ENCODE peak calls at places on chromosomes 12 and 14, in seven cellular contexts. One of them, this sample, is unnamed.

GRCh38 chr14:56027916-56028637 is 90.1 kb upstream of the PELI2 start:
- DNase-seq in OCI-LY7: no peak
- DNase-seq in DMS 273 treated with DMSO at 0.1 percent for 48 hours: no peak
- DNase-seq in activated CD4-positive, alpha-beta T cell treated with anti-CD3 and anti-CD28 coated beads, Interleukin-2, amount 50 U/mL, for 4 hours: no peak
- DNase-seq in ELR: no peak
- DNase-seq in CD4-positive, CD25-positive, alpha-beta regulatory T cell: no peak
- DNase-seq in substantia nigra: no peak
- DNase-seq in this sample: no peak

GRCh38 chr14:23172096-23172495 is 11.4 kb downstream of the SLC7A8 start:
- DNase-seq in OCI-LY7: no peak
- DNase-seq in DMS 273 treated with DMSO at 0.1 percent for 48 hours: no peak
- DNase-seq in activated CD4-positive, alpha-beta T cell treated with anti-CD3 and anti-CD28 coated beads, Interleukin-2, amount 50 U/mL, for 4 hours: no peak
- DNase-seq in ELR: no peak
- DNase-seq in CD4-positive, CD25-positive, alpha-beta regulatory T cell: no peak
- DNase-seq in substantia nigra: no peak
- DNase-seq in this sample: no peak

GRCh38 chr12:26238341-26239126 is 43.2 kb downstream of the SSPN start:
- DNase-seq in OCI-LY7: no peak
- DNase-seq in DMS 273 treated with DMSO at 0.1 percent for 48 hours: no peak
- DNase-seq in activated CD4-positive, alpha-beta T cell treated with anti-CD3 and anti-CD28 coated beads, Interleukin-2, amount 50 U/mL, for 4 hours: no peak
- DNase-seq in ELR: no peak
- DNase-seq in CD4-positive, CD25-positive, alpha-beta regulatory T cell: no peak
- DNase-seq in substantia nigra: no peak
- DNase-seq in this sample: no peak

GRCh38 chr12:68319988-68320623 is 12.1 kb downstream of the MDM1 start:
- DNase-seq in OCI-LY7: no peak
- DNase-seq in DMS 273 treated with DMSO at 0.1 percent for 48 hours: no peak
- DNase-seq in activated CD4-positive, alpha-beta T cell treated with anti-CD3 and anti-CD28 coated beads, Interleukin-2, amount 50 U/mL, for 4 hours: no peak
- DNase-seq in ELR: peak
- DNase-seq in CD4-positive, CD25-positive, alpha-beta regulatory T cell: no peak
- DNase-seq in substantia nigra: no peak
- DNase-seq in this sample: no peak

GRCh38 chr12:2191534-2192153 is 138.9 kb downstream of the CACNA1C start:
- DNase-seq in OCI-LY7: no peak
- DNase-seq in DMS 273 treated with DMSO at 0.1 percent for 48 hours: no peak
- DNase-seq in activated CD4-positive, alpha-beta T cell treated with anti-CD3 and anti-CD28 coated beads, Interleukin-2, amount 50 U/mL, for 4 hours: no peak
- DNase-seq in ELR: no peak
- DNase-seq in CD4-positive, CD25-positive, alpha-beta regulatory T cell: no peak
- DNase-seq in substantia nigra: no peak
- DNase-seq in this sample: no peak

GRCh38 chr12:16608346-16608745 is 2.4 kb upstream of the LMO3 start:
- DNase-seq in OCI-LY7: no peak
- DNase-seq in DMS 273 treated with DMSO at 0.1 percent for 48 hours: no peak
- DNase-seq in activated CD4-positive, alpha-beta T cell treated with anti-CD3 and anti-CD28 coated beads, Interleukin-2, amount 50 U/mL, for 4 hours: no peak
- DNase-seq in ELR: no peak
- DNase-seq in CD4-positive, CD25-positive, alpha-beta regulatory T cell: no peak
- DNase-seq in substantia nigra: no peak
- DNase-seq in this sample: no peak

GRCh38 chr12:110312581-110313360 is 31.7 kb downstream of the ATP2A2 start:
- DNase-seq in OCI-LY7: no peak
- DNase-seq in DMS 273 treated with DMSO at 0.1 percent for 48 hours: no peak
- DNase-seq in activated CD4-positive, alpha-beta T cell treated with anti-CD3 and anti-CD28 coated beads, Interleukin-2, amount 50 U/mL, for 4 hours: no peak
- DNase-seq in ELR: peak
- DNase-seq in CD4-positive, CD25-positive, alpha-beta regulatory T cell: no peak
- DNase-seq in substantia nigra: no peak
- DNase-seq in this sample: no peak

GRCh38 chr12:122669397-122670070 is 33.6 kb downstream of the HCAR2 start:
- DNase-seq in OCI-LY7: no peak
- DNase-seq in DMS 273 treated with DMSO at 0.1 percent for 48 hours: no peak
- DNase-seq in activated CD4-positive, alpha-beta T cell treated with anti-CD3 and anti-CD28 coated beads, Interleukin-2, amount 50 U/mL, for 4 hours: no peak
- DNase-seq in ELR: peak
- DNase-seq in CD4-positive, CD25-positive, alpha-beta regulatory T cell: no peak
- DNase-seq in substantia nigra: no peak
- DNase-seq in this sample: no peak

GRCh38 chr12:52280796-52281560 is 6.5 kb downstream of the KRT86 start:
- DNase-seq in OCI-LY7: no peak
- DNase-seq in DMS 273 treated with DMSO at 0.1 percent for 48 hours: no peak
- DNase-seq in activated CD4-positive, alpha-beta T cell treated with anti-CD3 and anti-CD28 coated beads, Interleukin-2, amount 50 U/mL, for 4 hours: no peak
- DNase-seq in ELR: peak
- DNase-seq in CD4-positive, CD25-positive, alpha-beta regulatory T cell: no peak
- DNase-seq in substantia nigra: no peak
- DNase-seq in this sample: no peak

GRCh38 chr14:105600939-105601359 is 74.6 kb downstream of the TMEM121 start:
- DNase-seq in OCI-LY7: no peak
- DNase-seq in DMS 273 treated with DMSO at 0.1 percent for 48 hours: no peak
- DNase-seq in activated CD4-positive, alpha-beta T cell treated with anti-CD3 and anti-CD28 coated beads, Interleukin-2, amount 50 U/mL, for 4 hours: no peak
- DNase-seq in ELR: no peak
- DNase-seq in CD4-positive, CD25-positive, alpha-beta regulatory T cell: no peak
- DNase-seq in substantia nigra: no peak
- DNase-seq in this sample: no peak

GRCh38 chr14:73295198-73295796 is 58.0 kb downstream of the PAPLN start:
- DNase-seq in OCI-LY7: peak
- DNase-seq in DMS 273 treated with DMSO at 0.1 percent for 48 hours: no peak
- DNase-seq in activated CD4-positive, alpha-beta T cell treated with anti-CD3 and anti-CD28 coated beads, Interleukin-2, amount 50 U/mL, for 4 hours: no peak
- DNase-seq in ELR: peak
- DNase-seq in CD4-positive, CD25-positive, alpha-beta regulatory T cell: peak
- DNase-seq in substantia nigra: no peak
- DNase-seq in this sample: no peak

GRCh38 chr14:69997849-69998248 is 118.6 kb downstream of the SMOC1 start:
- DNase-seq in OCI-LY7: no peak
- DNase-seq in DMS 273 treated with DMSO at 0.1 percent for 48 hours: no peak
- DNase-seq in activated CD4-positive, alpha-beta T cell treated with anti-CD3 and anti-CD28 coated beads, Interleukin-2, amount 50 U/mL, for 4 hours: no peak
- DNase-seq in ELR: peak
- DNase-seq in CD4-positive, CD25-positive, alpha-beta regulatory T cell: no peak
- DNase-seq in substantia nigra: no peak
- DNase-seq in this sample: no peak

GRCh38 chr14:105974902-105975301 is 448.5 kb downstream of the TMEM121 start:
- DNase-seq in OCI-LY7: no peak
- DNase-seq in DMS 273 treated with DMSO at 0.1 percent for 48 hours: peak
- DNase-seq in activated CD4-positive, alpha-beta T cell treated with anti-CD3 and anti-CD28 coated beads, Interleukin-2, amount 50 U/mL, for 4 hours: peak
- DNase-seq in ELR: peak
- DNase-seq in CD4-positive, CD25-positive, alpha-beta regulatory T cell: peak
- DNase-seq in substantia nigra: no peak
- DNase-seq in this sample: no peak

GRCh38 chr12:51334774-51335173 is 10.8 kb upstream of the BIN2 start:
- DNase-seq in OCI-LY7: no peak
- DNase-seq in DMS 273 treated with DMSO at 0.1 percent for 48 hours: no peak
- DNase-seq in activated CD4-positive, alpha-beta T cell treated with anti-CD3 and anti-CD28 coated beads, Interleukin-2, amount 50 U/mL, for 4 hours: no peak
- DNase-seq in ELR: peak
- DNase-seq in CD4-positive, CD25-positive, alpha-beta regulatory T cell: no peak
- DNase-seq in substantia nigra: no peak
- DNase-seq in this sample: no peak

GRCh38 chr14:76918176-76918750 is 92.1 kb downstream of the LRRC74A start:
- DNase-seq in OCI-LY7: no peak
- DNase-seq in DMS 273 treated with DMSO at 0.1 percent for 48 hours: peak
- DNase-seq in activated CD4-positive, alpha-beta T cell treated with anti-CD3 and anti-CD28 coated beads, Interleukin-2, amount 50 U/mL, for 4 hours: no peak
- DNase-seq in ELR: no peak
- DNase-seq in CD4-positive, CD25-positive, alpha-beta regulatory T cell: no peak
- DNase-seq in substantia nigra: no peak
- DNase-seq in this sample: no peak

GRCh38 chr14:88590173-88590572 is 27.3 kb downstream of the ZC3H14 start:
- DNase-seq in OCI-LY7: no peak
- DNase-seq in DMS 273 treated with DMSO at 0.1 percent for 48 hours: no peak
- DNase-seq in activated CD4-positive, alpha-beta T cell treated with anti-CD3 and anti-CD28 coated beads, Interleukin-2, amount 50 U/mL, for 4 hours: no peak
- DNase-seq in ELR: peak
- DNase-seq in CD4-positive, CD25-positive, alpha-beta regulatory T cell: no peak
- DNase-seq in substantia nigra: no peak
- DNase-seq in this sample: no peak

GRCh38 chr14:89445252-89445973 is 28.4 kb upstream of the FOXN3 start:
- DNase-seq in OCI-LY7: peak
- DNase-seq in DMS 273 treated with DMSO at 0.1 percent for 48 hours: no peak
- DNase-seq in activated CD4-positive, alpha-beta T cell treated with anti-CD3 and anti-CD28 coated beads, Interleukin-2, amount 50 U/mL, for 4 hours: peak
- DNase-seq in ELR: peak
- DNase-seq in CD4-positive, CD25-positive, alpha-beta regulatory T cell: no peak
- DNase-seq in substantia nigra: no peak
- DNase-seq in this sample: no peak

GRCh38 chr12:48881652-48882324 is 16.1 kb upstream of the RND1 start:
- DNase-seq in OCI-LY7: no peak
- DNase-seq in DMS 273 treated with DMSO at 0.1 percent for 48 hours: no peak
- DNase-seq in activated CD4-positive, alpha-beta T cell treated with anti-CD3 and anti-CD28 coated beads, Interleukin-2, amount 50 U/mL, for 4 hours: no peak
- DNase-seq in ELR: no peak
- DNase-seq in CD4-positive, CD25-positive, alpha-beta regulatory T cell: no peak
- DNase-seq in substantia nigra: no peak
- DNase-seq in this sample: no peak

GRCh38 chr12:9667403-9667802 is 2.1 kb upstream of the CLEC2D start:
- DNase-seq in OCI-LY7: peak
- DNase-seq in DMS 273 treated with DMSO at 0.1 percent for 48 hours: no peak
- DNase-seq in activated CD4-positive, alpha-beta T cell treated with anti-CD3 and anti-CD28 coated beads, Interleukin-2, amount 50 U/mL, for 4 hours: no peak
- DNase-seq in ELR: no peak
- DNase-seq in CD4-positive, CD25-positive, alpha-beta regulatory T cell: no peak
- DNase-seq in substantia nigra: no peak
- DNase-seq in this sample: no peak

GRCh38 chr14:72619071-72619710 is 274.7 kb downstream of the DPF3 start:
- DNase-seq in OCI-LY7: no peak
- DNase-seq in DMS 273 treated with DMSO at 0.1 percent for 48 hours: no peak
- DNase-seq in activated CD4-positive, alpha-beta T cell treated with anti-CD3 and anti-CD28 coated beads, Interleukin-2, amount 50 U/mL, for 4 hours: no peak
- DNase-seq in ELR: peak
- DNase-seq in CD4-positive, CD25-positive, alpha-beta regulatory T cell: no peak
- DNase-seq in substantia nigra: no peak
- DNase-seq in this sample: peak

GRCh38 chr12:110010853-110011835 is 11.9 kb downstream of the ANKRD13A start:
- DNase-seq in OCI-LY7: peak
- DNase-seq in DMS 273 treated with DMSO at 0.1 percent for 48 hours: no peak
- DNase-seq in activated CD4-positive, alpha-beta T cell treated with anti-CD3 and anti-CD28 coated beads, Interleukin-2, amount 50 U/mL, for 4 hours: no peak
- DNase-seq in ELR: no peak
- DNase-seq in CD4-positive, CD25-positive, alpha-beta regulatory T cell: no peak
- DNase-seq in substantia nigra: no peak
- DNase-seq in this sample: no peak

GRCh38 chr14:93348292-93348691 is 1.3 kb downstream of the COX8C start:
- DNase-seq in OCI-LY7: no peak
- DNase-seq in DMS 273 treated with DMSO at 0.1 percent for 48 hours: no peak
- DNase-seq in activated CD4-positive, alpha-beta T cell treated with anti-CD3 and anti-CD28 coated beads, Interleukin-2, amount 50 U/mL, for 4 hours: no peak
- DNase-seq in ELR: no peak
- DNase-seq in CD4-positive, CD25-positive, alpha-beta regulatory T cell: no peak
- DNase-seq in substantia nigra: no peak
- DNase-seq in this sample: no peak

GRCh38 chr12:52971701-52972329 is 22.9 kb downstream of the KRT18 start:
- DNase-seq in OCI-LY7: no peak
- DNase-seq in DMS 273 treated with DMSO at 0.1 percent for 48 hours: no peak
- DNase-seq in activated CD4-positive, alpha-beta T cell treated with anti-CD3 and anti-CD28 coated beads, Interleukin-2, amount 50 U/mL, for 4 hours: no peak
- DNase-seq in ELR: peak
- DNase-seq in CD4-positive, CD25-positive, alpha-beta regulatory T cell: no peak
- DNase-seq in substantia nigra: no peak
- DNase-seq in this sample: no peak

GRCh38 chr12:18919826-18920511 is 182.1 kb downstream of the CAPZA3 start:
- DNase-seq in OCI-LY7: no peak
- DNase-seq in DMS 273 treated with DMSO at 0.1 percent for 48 hours: no peak
- DNase-seq in activated CD4-positive, alpha-beta T cell treated with anti-CD3 and anti-CD28 coated beads, Interleukin-2, amount 50 U/mL, for 4 hours: no peak
- DNase-seq in ELR: no peak
- DNase-seq in CD4-positive, CD25-positive, alpha-beta regulatory T cell: no peak
- DNase-seq in substantia nigra: no peak
- DNase-seq in this sample: no peak

GRCh38 chr14:64581363-64581762 is 31.6 kb downstream of the PPP1R36 start:
- DNase-seq in OCI-LY7: no peak
- DNase-seq in DMS 273 treated with DMSO at 0.1 percent for 48 hours: no peak
- DNase-seq in activated CD4-positive, alpha-beta T cell treated with anti-CD3 and anti-CD28 coated beads, Interleukin-2, amount 50 U/mL, for 4 hours: no peak
- DNase-seq in ELR: no peak
- DNase-seq in CD4-positive, CD25-positive, alpha-beta regulatory T cell: no peak
- DNase-seq in substantia nigra: no peak
- DNase-seq in this sample: no peak

GRCh38 chr12:96014932-96015599 is 18.9 kb upstream of the HAL start:
- DNase-seq in OCI-LY7: no peak
- DNase-seq in DMS 273 treated with DMSO at 0.1 percent for 48 hours: no peak
- DNase-seq in activated CD4-positive, alpha-beta T cell treated with anti-CD3 and anti-CD28 coated beads, Interleukin-2, amount 50 U/mL, for 4 hours: no peak
- DNase-seq in ELR: no peak
- DNase-seq in CD4-positive, CD25-positive, alpha-beta regulatory T cell: no peak
- DNase-seq in substantia nigra: no peak
- DNase-seq in this sample: no peak

GRCh38 chr12:29743801-29744200 is 39.9 kb downstream of the TMTC1 start:
- DNase-seq in OCI-LY7: no peak
- DNase-seq in DMS 273 treated with DMSO at 0.1 percent for 48 hours: peak
- DNase-seq in activated CD4-positive, alpha-beta T cell treated with anti-CD3 and anti-CD28 coated beads, Interleukin-2, amount 50 U/mL, for 4 hours: no peak
- DNase-seq in ELR: no peak
- DNase-seq in CD4-positive, CD25-positive, alpha-beta regulatory T cell: no peak
- DNase-seq in substantia nigra: no peak
- DNase-seq in this sample: no peak

GRCh38 chr14:100440207-100440631 is 117.1 kb downstream of the SLC25A47 start:
- DNase-seq in OCI-LY7: peak
- DNase-seq in DMS 273 treated with DMSO at 0.1 percent for 48 hours: peak
- DNase-seq in activated CD4-positive, alpha-beta T cell treated with anti-CD3 and anti-CD28 coated beads, Interleukin-2, amount 50 U/mL, for 4 hours: no peak
- DNase-seq in ELR: peak
- DNase-seq in CD4-positive, CD25-positive, alpha-beta regulatory T cell: peak
- DNase-seq in substantia nigra: peak
- DNase-seq in this sample: peak

GRCh38 chr14:35398095-35398584 is 6.4 kb downstream of the NFKBIA start:
- DNase-seq in OCI-LY7: peak
- DNase-seq in DMS 273 treated with DMSO at 0.1 percent for 48 hours: no peak
- DNase-seq in activated CD4-positive, alpha-beta T cell treated with anti-CD3 and anti-CD28 coated beads, Interleukin-2, amount 50 U/mL, for 4 hours: no peak
- DNase-seq in ELR: peak
- DNase-seq in CD4-positive, CD25-positive, alpha-beta regulatory T cell: no peak
- DNase-seq in substantia nigra: no peak
- DNase-seq in this sample: no peak

GRCh38 chr14:45048385-45048784 is 35.5 kb upstream of the PRPF39 start:
- DNase-seq in OCI-LY7: no peak
- DNase-seq in DMS 273 treated with DMSO at 0.1 percent for 48 hours: no peak
- DNase-seq in activated CD4-positive, alpha-beta T cell treated with anti-CD3 and anti-CD28 coated beads, Interleukin-2, amount 50 U/mL, for 4 hours: no peak
- DNase-seq in ELR: no peak
- DNase-seq in CD4-positive, CD25-positive, alpha-beta regulatory T cell: no peak
- DNase-seq in substantia nigra: no peak
- DNase-seq in this sample: no peak

GRCh38 chr12:57270966-57271470 is 20.0 kb upstream of the STAC3 start:
- DNase-seq in OCI-LY7: no peak
- DNase-seq in DMS 273 treated with DMSO at 0.1 percent for 48 hours: no peak
- DNase-seq in activated CD4-positive, alpha-beta T cell treated with anti-CD3 and anti-CD28 coated beads, Interleukin-2, amount 50 U/mL, for 4 hours: no peak
- DNase-seq in ELR: no peak
- DNase-seq in CD4-positive, CD25-positive, alpha-beta regulatory T cell: no peak
- DNase-seq in substantia nigra: no peak
- DNase-seq in this sample: no peak

GRCh38 chr14:64795921-64796320 is 83.8 kb downstream of the SPTB start:
- DNase-seq in OCI-LY7: no peak
- DNase-seq in DMS 273 treated with DMSO at 0.1 percent for 48 hours: no peak
- DNase-seq in activated CD4-positive, alpha-beta T cell treated with anti-CD3 and anti-CD28 coated beads, Interleukin-2, amount 50 U/mL, for 4 hours: no peak
- DNase-seq in ELR: no peak
- DNase-seq in CD4-positive, CD25-positive, alpha-beta regulatory T cell: no peak
- DNase-seq in substantia nigra: no peak
- DNase-seq in this sample: no peak

This sample was measured in progenitor cell of endocrine pancreas.